ENCODE peak calls at places on chromosome 12, in nine cellular contexts. J is SK-N-DZ; O is NCI-H1930; Q is ELR; G is vagina; F is stimulated activated CD8-positive, alpha-beta memory T cell treated with anti-CD3 and anti-CD28 coated beads, Interleukin-4, amount 100 ng/mL, for 1 hour; B is heart right ventricle; N is mucosa of descending colon; R is EL. L is an unnamed sample.
A peak's percentile ranks its signal among the peaks of the same experiment; 100 is the strongest.

GRCh38 chr12:19458733-19459132 is 19.4 kb downstream of the AEBP2 start:
- DNase-seq in J (no peak), O (no peak), Q (no peak), G (no peak), F (no peak), B (no peak), N (no peak), R (no peak), L (no peak)

GRCh38 chr12:92078167-92079053 is 67.2 kb downstream of the BTG1 start:
- DNase-seq in J (no peak), O (no peak), Q (peak; percentile 96), G (no peak), F (no peak), B (no peak), N (no peak), R (peak; percentile 94), L (peak; percentile 94)

GRCh38 chr12:127280393-127281275 is 986.3 kb upstream of the TMEM132C start:
- DNase-seq in J (no peak), O (no peak), Q (no peak), G (no peak), F (peak; percentile 28), B (peak; percentile 47), N (peak; percentile 63), R (no peak), L (peak; percentile 59)

GRCh38 chr12:88716240-88716639 is 136.0 kb upstream of the KITLG start:
- DNase-seq in J (no peak), O (no peak), Q (no peak), G (no peak), F (no peak), B (no peak), N (no peak), R (no peak), L (no peak)

GRCh38 chr12:5909560-5909959 is 35.5 kb downstream of the ANO2 start:
- DNase-seq in J (no peak), O (no peak), Q (no peak), G (peak; percentile 49), F (no peak), B (no peak), N (no peak), R (no peak), L (no peak)

GRCh38 chr12:93970892-93971688 is 177.3 kb upstream of the PLXNC1 start:
- DNase-seq in J (peak; percentile 9), O (no peak), Q (peak; percentile 52), G (no peak), F (no peak), B (no peak), N (no peak), R (no peak), L (no peak)

GRCh38 chr12:64528616-64529015 is 76.7 kb downstream of the TBK1 start:
- DNase-seq in J (no peak), O (no peak), Q (peak; percentile 11), G (no peak), F (no peak), B (no peak), N (no peak), R (peak; percentile 18), L (peak; percentile 33)

GRCh38 chr12:49875115-49875720 is 28.5 kb downstream of the FAIM2 start:
- DNase-seq in J (no peak), O (no peak), Q (no peak), G (no peak), F (no peak), B (no peak), N (no peak), R (no peak), L (no peak)

GRCh38 chr12:27802936-27803335 is 22.9 kb upstream of the MANSC4 start:
- DNase-seq in J (no peak), O (no peak), Q (no peak), G (no peak), F (no peak), B (no peak), N (no peak), R (no peak), L (no peak)

GRCh38 chr12:38961683-38962082 is 56.3 kb upstream of the CPNE8 start:
- DNase-seq in J (peak; percentile 20), O (no peak), Q (no peak), G (no peak), F (no peak), B (no peak), N (no peak), R (no peak), L (no peak)

GRCh38 chr12:64175254-64175945 is 46.7 kb downstream of the KICS2 start:
- DNase-seq in J (no peak), O (no peak), Q (peak; percentile 24), G (no peak), F (no peak), B (no peak), N (no peak), R (no peak), L (no peak)

GRCh38 chr12:45726594-45727300 is 2.8 kb upstream of the ARID2 start:
- DNase-seq in J (peak; percentile 9), O (peak; percentile 86), Q (peak; percentile 62), G (no peak), F (no peak), B (peak; percentile 68), N (peak; percentile 78), R (peak; percentile 53), L (peak; percentile 53)

GRCh38 chr12:105920161-105920684 is 218.5 kb downstream of the NUAK1 start:
- DNase-seq in J (peak; percentile 82), O (no peak), Q (no peak), G (no peak), F (no peak), B (peak; percentile 32), N (no peak), R (peak; percentile 13), L (no peak)

GRCh38 chr12:63083046-63083445 is 68.0 kb downstream of the AVPR1A start:
- DNase-seq in J (no peak), O (no peak), Q (no peak), G (no peak), F (no peak), B (no peak), N (no peak), R (no peak), L (no peak)

GRCh38 chr12:28879379-28879778 is 269.7 kb upstream of the FAR2 start:
- DNase-seq in J (no peak), O (no peak), Q (no peak), G (no peak), F (no peak), B (no peak), N (no peak), R (no peak), L (no peak)